ENCODE peak calls at places on chromosomes 13 and 19, in five cellular contexts. H is activated naive CD8-positive, alpha-beta T cell treated with anti-CD3 and anti-CD28 coated beads for 36 hours; O is pulmonary artery endothelial cell; I is EH; C is MCF 10A. N is an unnamed sample.

GRCh38 chr19:55667006-55667381 is 8.0 kb upstream of the EPN1 start:
- DNase-seq in H (no peak), I (no peak), O (no peak), C (no peak), N (no peak)

GRCh38 chr19:35156673-35157014 is 2.1 kb downstream of the FXYD5 start:
- DNase-seq in C (no peak), I (no peak), O (no peak), H (no peak), N (no peak)

GRCh38 chr13:98443329-98443728 is 133.6 kb downstream of the STK24 start:
- DNase-seq in H (no peak), I (peak), C (peak), O (no peak), N (no peak)

GRCh38 chr13:109568273-109568900 is 218.0 kb downstream of the IRS2 start:
- DNase-seq in O (no peak), I (no peak), C (no peak), H (no peak), N (no peak)

GRCh38 chr19:5016268-5016667 is 47.4 kb downstream of the KDM4B start:
- DNase-seq in H (no peak), C (no peak), I (no peak), O (no peak), N (no peak)

GRCh38 chr13:33351324-33351723 is 65.8 kb upstream of the STARD13 start:
- DNase-seq in O (peak), H (no peak), C (no peak), I (peak), N (no peak)

GRCh38 chr19:45623984-45624383 is 15.2 kb downstream of the EML2 start:
- DNase-seq in H (no peak), C (no peak), O (no peak), I (no peak), N (no peak)

GRCh38 chr19:53333466-53334449 is at the start of gene ZNF845:
- DNase-seq in H (peak), O (peak), C (peak), I (peak), N (peak)

GRCh38 chr19:54576411-54576976 is 2.9 kb downstream of the LILRA2 start:
- DNase-seq in O (no peak), H (no peak), I (no peak), C (no peak), N (no peak)

GRCh38 chr13:67229438-67230242 is 496 bp downstream of the PCDH9 start:
- DNase-seq in O (no peak), C (no peak), I (no peak), H (no peak), N (no peak)

GRCh38 chr13:92575782-92576181 is 650.8 kb upstream of the GPC6 start:
- DNase-seq in I (no peak), H (no peak), C (no peak), O (no peak), N (no peak)

GRCh38 chr13:101452519-101453485 is at the start of gene ITGBL1:
- DNase-seq in H (no peak), C (no peak), I (peak), O (no peak), N (no peak)

GRCh38 chr19:35119091-35119490 is 3.5 kb downstream of the FXYD3 start:
- DNase-seq in C (no peak), H (no peak), I (no peak), O (no peak), N (no peak)

GRCh38 chr13:22596157-22596863 is 584.5 kb upstream of the SGCG start:
- DNase-seq in O (no peak), I (no peak), H (no peak), C (no peak), N (no peak)

GRCh38 chr19:14715841-14716240 is 26.0 kb downstream of the ZNF333 start:
- DNase-seq in I (no peak), O (no peak), C (no peak), H (no peak), N (no peak)